ENCODE peak calls at places on chromosomes 11 and 22, in eight cellular contexts. R is CD8-positive, alpha-beta T cell; W is astrocyte of the spinal cord; C is omental fat pad; F is mesothelial cell of epicardium; U is GM12865; H is tibial nerve; A is neural crest cell. I is an unnamed sample.

GRCh38 chr11:66119348-66120133 is 49.5 kb downstream of the PACS1 start:
- DNase-seq in F (no peak), R (no peak), H (no peak), U (no peak), C (no peak), A (no peak), W (peak; percentile 94), I (no peak)

GRCh38 chr11:41102471-41102870 is 357.0 kb downstream of the LRRC4C start:
- DNase-seq in H (no peak), A (no peak), W (no peak), R (no peak), U (peak; percentile 10), C (no peak), F (no peak), I (no peak)

GRCh38 chr11:65506770-65507485 is 8.1 kb downstream of the MALAT1 start:
- DNase-seq in H (no peak), C (peak; percentile 32), F (no peak), R (peak; percentile 36), A (peak; percentile 23), U (peak; percentile 89), W (peak; percentile 64), I (no peak)

GRCh38 chr11:117654281-117654680 is 142.7 kb downstream of the DSCAML1 start:
- DNase-seq in U (no peak), R (no peak), A (no peak), H (no peak), F (no peak), C (no peak), W (no peak), I (no peak)

GRCh38 chr22:37328017-37328416 is 45.7 kb downstream of the CYTH4 start:
- DNase-seq in F (no peak), U (no peak), R (no peak), W (peak; percentile 79), C (no peak), H (no peak), A (no peak), I (no peak)

GRCh38 chr11:83035070-83035854 is 36.4 kb downstream of the RAB30 start:
- DNase-seq in A (no peak), R (no peak), F (no peak), W (no peak), H (no peak), U (peak; percentile 36), C (no peak), I (no peak)

GRCh38 chr11:119222308-119222707 is 16.2 kb downstream of the CBL start:
- DNase-seq in U (no peak), R (no peak), H (no peak), A (no peak), W (peak; percentile 58), F (no peak), C (no peak), I (no peak)

GRCh38 chr22:23113067-23113846 is 28.5 kb downstream of the RSPH14 start:
- DNase-seq in W (peak; percentile 22), C (no peak), A (no peak), F (no peak), R (no peak), U (peak; percentile 24), H (no peak), I (no peak)

GRCh38 chr11:117705866-117706265 is 91.2 kb downstream of the DSCAML1 start:
- DNase-seq in A (no peak), U (no peak), R (no peak), C (no peak), F (no peak), H (no peak), W (no peak), I (no peak)

GRCh38 chr22:26079009-26079408 is 90.3 kb upstream of the SEZ6L start:
- DNase-seq in A (no peak), R (no peak), F (no peak), C (no peak), W (no peak), U (no peak), H (no peak), I (no peak)

GRCh38 chr11:35478411-35479139 is 46.8 kb downstream of the PAMR1 start:
- DNase-seq in H (no peak), U (no peak), R (no peak), W (no peak), F (no peak), C (no peak), A (no peak), I (no peak)

GRCh38 chr11:118148240-118148639 is 4.4 kb downstream of the SCN4B start:
- DNase-seq in F (no peak), A (no peak), C (no peak), H (no peak), W (no peak), R (no peak), U (no peak), I (no peak)

GRCh38 chr11:109046284-109046992 is 375.6 kb upstream of the C11orf87 start:
- DNase-seq in W (no peak), C (no peak), U (no peak), H (no peak), A (no peak), F (no peak), R (no peak), I (no peak)

GRCh38 chr11:11230802-11231562 is 122.1 kb downstream of the CSNK2A3 start:
- DNase-seq in U (peak; percentile 57), W (no peak), C (no peak), H (peak; percentile 49), R (no peak), A (no peak), F (no peak), I (peak; percentile 40)

GRCh38 chr22:49423125-49423650 is 404.5 kb downstream of the BRD1 start:
- DNase-seq in U (no peak), F (no peak), H (no peak), R (no peak), W (no peak), C (no peak), A (no peak), I (no peak)

GRCh38 chr11:109037856-109038780 is 373.2 kb downstream of the DDX10 start:
- DNase-seq in A (no peak), H (no peak), U (no peak), C (no peak), F (no peak), W (peak; percentile 84), R (no peak), I (no peak)

GRCh38 chr11:61820174-61820573 is 3.4 kb upstream of the FADS1 start:
- DNase-seq in R (no peak), W (peak; percentile 20), C (no peak), U (no peak), H (no peak), A (no peak), F (no peak), I (no peak)

DNA sequence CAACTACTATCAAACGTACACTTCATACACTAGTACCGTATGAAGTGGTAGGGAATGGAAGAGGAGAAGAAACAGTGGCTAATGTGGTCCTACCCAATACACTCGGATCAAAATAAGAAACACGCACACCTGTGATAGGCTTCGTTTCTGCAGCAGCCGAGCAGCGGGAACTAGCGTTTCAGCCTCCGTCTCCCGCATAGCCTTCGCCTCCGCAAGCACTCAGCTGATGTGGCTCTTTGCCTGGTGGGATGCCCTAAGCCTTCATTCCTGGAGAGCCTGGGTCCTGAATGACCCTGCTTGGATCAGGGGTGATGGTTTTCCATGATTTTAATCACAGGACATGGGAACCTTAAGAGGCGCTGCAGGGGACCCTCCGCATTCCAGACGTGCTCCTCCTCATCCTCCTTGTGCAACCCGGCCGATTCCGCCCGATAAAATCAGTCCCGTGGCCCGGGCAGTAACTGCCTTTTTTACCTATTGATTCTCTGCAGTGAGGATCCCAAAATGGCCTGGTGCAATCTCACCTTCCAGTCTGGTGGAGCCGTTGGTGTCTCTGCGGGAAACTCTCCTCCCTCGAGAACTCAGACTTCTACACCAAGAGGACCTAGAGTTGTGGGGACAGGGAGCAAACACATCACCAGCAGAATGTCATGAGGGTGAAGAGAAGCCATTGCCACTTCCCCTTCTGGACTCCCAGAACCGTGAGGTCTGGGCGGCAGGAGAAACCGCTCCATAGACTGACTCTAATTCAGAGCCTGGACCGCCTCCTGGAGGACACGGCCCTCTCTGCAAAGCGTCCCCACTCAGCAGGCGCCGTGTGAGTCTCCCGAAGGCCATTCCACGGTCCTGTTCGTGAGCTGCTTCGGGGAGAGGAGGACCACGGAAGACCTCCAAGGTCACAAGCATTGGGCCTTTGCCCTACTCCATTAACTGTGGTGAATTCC is 8.1 kb downstream of the C11orf21 start:
- DNase-seq in U (no peak), H (no peak), A (no peak), R (no peak), F (peak; percentile 17), C (peak; percentile 14), W (no peak), I (no peak)
- TF ChIP-seq CTCF in U (no peak), H (no peak), A (no peak), R (no peak), F (no peak), C (no peak), W (no peak), I (no peak)

GRCh38 chr22:29203456-29203855 is 2.2 kb upstream of the EMID1 start:
- DNase-seq in W (no peak), U (peak; percentile 43), F (no peak), C (no peak), H (no peak), R (no peak), A (no peak), I (no peak)

GRCh38 chr22:29203883-29204282 is 1.8 kb upstream of the EMID1 start:
- DNase-seq in C (no peak), H (no peak), U (no peak), A (no peak), F (no peak), W (no peak), R (no peak), I (no peak)

GRCh38 chr22:29200901-29201300 is 4.8 kb upstream of the EMID1 start:
- DNase-seq in C (no peak), H (no peak), F (no peak), U (no peak), W (no peak), A (no peak), R (no peak), I (no peak)

GRCh38 chr22:29201722-29202230 is 3.9 kb upstream of the EMID1 start:
- DNase-seq in F (no peak), A (no peak), C (no peak), R (no peak), W (no peak), U (no peak), H (no peak), I (peak; percentile 43)

GRCh38 chr22:29202231-29203192 is 3.2 kb upstream of the EMID1 start:
- DNase-seq in R (peak; percentile 56), A (no peak), F (no peak), U (peak; percentile 98), H (peak; percentile 30), C (no peak), W (peak; percentile 91), I (peak; percentile 93)
- TF ChIP-seq CTCF in R (no peak), A (peak; percentile 46), F (no peak), U (peak; percentile 45), H (peak; percentile 21), C (no peak), W (peak; percentile 31), I (peak; percentile 15)

GRCh38 chr11:73252577-73253191 is 19.5 kb upstream of the P2RY6 start:
- DNase-seq in U (peak; percentile 41), F (no peak), H (no peak), C (no peak), R (no peak), W (no peak), A (no peak), I (no peak)
- TF ChIP-seq CTCF in U (peak; percentile 19), F (no peak), H (no peak), C (no peak), R (no peak), W (no peak), A (peak; percentile 29), I (no peak)

DNA sequence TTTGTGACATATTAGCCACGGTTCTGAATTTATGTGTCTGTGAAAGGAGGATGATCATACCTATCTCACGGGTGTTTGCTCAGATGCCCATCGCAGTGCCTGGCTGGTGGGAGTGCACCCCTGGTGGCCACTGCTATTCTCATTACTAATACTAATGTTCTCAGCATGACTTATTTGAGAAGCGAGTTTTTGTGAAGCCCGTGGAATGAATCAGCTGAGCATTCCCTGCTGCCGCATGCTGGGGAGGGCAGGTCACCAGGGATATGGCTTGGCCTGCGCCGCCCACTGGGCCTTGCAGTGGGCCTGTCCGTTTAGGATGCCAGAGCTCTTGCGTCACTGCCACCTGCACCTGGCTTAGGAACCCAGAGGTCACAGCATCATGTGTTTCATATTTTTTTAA is 16.8 kb downstream of the CTTN start:
- DNase-seq in H (no peak), R (no peak), F (no peak), A (no peak), U (no peak), C (no peak), W (peak; percentile 86), I (no peak)
- TF ChIP-seq CTCF in H (peak; percentile 10), R (no peak), F (no peak), A (peak; percentile 47), U (no peak), C (no peak), W (peak; percentile 61), I (no peak)

I was measured in GM13976.